ENCODE peak calls at places on chromosomes 16 and 17, in seven cellular contexts. U is PC-3, H is PC-9, G is esophagus squamous epithelium, D is A549, J is psoas muscle, R is heart right ventricle. F is an unnamed sample. For H3K9me3, the result is how much of the 10 kb centered on the place peaks cover.

GRCh38 chr16:7714775-7715174 is 382.1 kb downstream of the RBFOX1 start:
- DNase-seq in R (no peak), J (no peak), D (no peak), U (no peak), H (no peak), G (no peak), F (no peak)

GRCh38 chr16:4511441-4512082 is 27.0 kb downstream of the CDIP1 start:
- DNase-seq in H (peak), D (peak), R (peak), G (no peak), U (peak), J (no peak), F (peak)

GRCh38 chr17:7579839-7580630 is 597 bp downstream of the CD68 start:
- DNase-seq in R (no peak), G (no peak), D (no peak), U (no peak), J (no peak), H (no peak), F (no peak)

GRCh38 chr16:81752225-81752875 is 26.7 kb upstream of the PLCG2 start:
- DNase-seq in J (peak), G (peak), D (no peak), R (peak), H (peak), U (no peak), F (peak)

GRCh38 chr16:75198135-75198600 is 8.8 kb downstream of the CTRB2 start:
- DNase-seq in J (no peak), G (no peak), H (no peak), R (no peak), U (no peak), D (no peak), F (peak)

GRCh38 chr16:48622456-48623303 is 12.7 kb upstream of the N4BP1 start:
- DNase-seq in R (no peak), H (no peak), D (no peak), U (no peak), J (no peak), G (no peak), F (peak)

GRCh38 chr17:82565551-82565950 is 46.0 kb downstream of the FOXK2 start:
- DNase-seq in R (no peak), G (no peak), H (no peak), D (no peak), J (no peak), U (no peak), F (no peak)

GRCh38 chr17:36463916-36464764 is 22.3 kb upstream of the ZNHIT3 start:
- DNase-seq in R (peak), H (peak), G (no peak), U (peak), J (peak), D (peak), F (peak)

GRCh38 chr16:10180771-10181163 is 1.5 kb downstream of the GRIN2A start:
- DNase-seq in D (peak), G (no peak), H (no peak), J (no peak), R (peak), U (no peak), F (no peak)

GRCh38 chr17:46063239-46063638 is 64.2 kb downstream of the STH start:
- DNase-seq in H (no peak), D (peak), J (no peak), G (no peak), U (peak), R (no peak), F (no peak)

GRCh38 chr16:62596101-62596500 is 559.9 kb upstream of the CDH8 start:
- DNase-seq in D (no peak), J (no peak), U (no peak), G (no peak), H (no peak), R (no peak), F (no peak)

GRCh38 chr17:20073056-20073979 is 64.2 kb downstream of the SPECC1 start:
- DNase-seq in U (no peak), J (peak), G (no peak), R (peak), H (no peak), D (no peak), F (peak)

GRCh38 chr17:75832164-75832651 is 12.0 kb downstream of the UNC13D start:
- DNase-seq in H (no peak), U (peak), J (no peak), D (no peak), R (no peak), G (no peak), F (peak)

GRCh38 chr17:21286771-21287702 is 2.5 kb downstream of the MAP2K3 start:
- DNase-seq in D (peak), H (peak), J (no peak), R (no peak), U (peak), G (no peak), F (peak)

GRCh38 chr16:4702466-4702808 is 9.1 kb downstream of the NUDT16L1 start:
- DNase-seq in R (no peak), J (peak), H (no peak), U (no peak), G (no peak), D (no peak), F (no peak)

GRCh38 chr17:44829558-44830358 is at the start of gene GJC1:
- DNase-seq in H (peak), D (peak), G (no peak), R (peak), U (peak), J (peak), F (no peak)

GRCh38 chr17:52105601-52106000 is 52.9 kb downstream of the CA10 start:
- DNase-seq in H (no peak), J (no peak), D (no peak), R (no peak), U (peak), G (no peak), F (no peak)

GRCh38 chr16:56964243-56965148 is 2.7 kb downstream of the CETP start:
- DNase-seq in J (peak), G (peak), U (peak), R (peak), D (peak), H (peak), F (peak)

GRCh38 chr16:14069818-14070217 is 1.3 kb upstream of the MRTFB start:
- DNase-seq in J (no peak), G (no peak), R (no peak), U (no peak), D (no peak), H (no peak), F (no peak)

DNA sequence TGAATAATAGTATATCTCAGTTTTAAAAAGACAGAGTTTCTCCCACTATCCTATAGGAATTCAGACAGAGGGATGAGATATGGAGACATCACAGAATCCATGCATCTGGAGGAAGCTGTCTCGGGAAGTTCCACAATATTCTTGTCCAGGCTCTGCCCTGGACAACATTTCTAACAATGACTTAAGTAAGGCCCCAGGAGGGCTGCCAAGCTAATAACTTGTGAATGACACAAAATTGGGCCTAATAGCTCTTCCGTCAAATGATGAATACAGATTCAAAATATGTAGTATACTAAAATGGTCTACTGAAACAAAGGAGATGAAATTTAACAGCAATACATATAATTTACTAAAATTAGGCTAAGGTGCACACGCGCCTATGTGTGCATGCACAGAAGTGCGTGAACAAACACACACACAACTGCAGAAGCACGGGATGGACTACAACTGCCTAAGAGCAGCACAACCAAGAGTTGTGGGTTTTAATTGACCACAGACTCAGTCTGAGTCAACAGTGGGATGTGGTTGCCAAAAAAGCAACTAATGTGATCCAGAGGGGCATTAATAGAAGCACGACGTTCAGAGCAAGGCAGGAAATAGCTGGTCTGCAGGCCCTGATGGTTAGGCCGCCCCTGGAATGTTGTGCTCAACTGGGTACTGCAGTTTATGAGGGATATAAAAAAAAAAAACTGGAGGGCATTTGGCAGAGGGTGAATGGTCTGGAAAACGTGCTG is 26.3 kb upstream of the HS3ST2 start:
- DNase-seq in H (peak), U (peak), D (no peak), G (no peak), J (no peak), R (no peak), F (no peak)
- TF ChIP-seq CTCF in H (no peak), U (no peak), D (no peak), G (no peak), J (no peak), R (no peak), F (no peak)

DNA sequence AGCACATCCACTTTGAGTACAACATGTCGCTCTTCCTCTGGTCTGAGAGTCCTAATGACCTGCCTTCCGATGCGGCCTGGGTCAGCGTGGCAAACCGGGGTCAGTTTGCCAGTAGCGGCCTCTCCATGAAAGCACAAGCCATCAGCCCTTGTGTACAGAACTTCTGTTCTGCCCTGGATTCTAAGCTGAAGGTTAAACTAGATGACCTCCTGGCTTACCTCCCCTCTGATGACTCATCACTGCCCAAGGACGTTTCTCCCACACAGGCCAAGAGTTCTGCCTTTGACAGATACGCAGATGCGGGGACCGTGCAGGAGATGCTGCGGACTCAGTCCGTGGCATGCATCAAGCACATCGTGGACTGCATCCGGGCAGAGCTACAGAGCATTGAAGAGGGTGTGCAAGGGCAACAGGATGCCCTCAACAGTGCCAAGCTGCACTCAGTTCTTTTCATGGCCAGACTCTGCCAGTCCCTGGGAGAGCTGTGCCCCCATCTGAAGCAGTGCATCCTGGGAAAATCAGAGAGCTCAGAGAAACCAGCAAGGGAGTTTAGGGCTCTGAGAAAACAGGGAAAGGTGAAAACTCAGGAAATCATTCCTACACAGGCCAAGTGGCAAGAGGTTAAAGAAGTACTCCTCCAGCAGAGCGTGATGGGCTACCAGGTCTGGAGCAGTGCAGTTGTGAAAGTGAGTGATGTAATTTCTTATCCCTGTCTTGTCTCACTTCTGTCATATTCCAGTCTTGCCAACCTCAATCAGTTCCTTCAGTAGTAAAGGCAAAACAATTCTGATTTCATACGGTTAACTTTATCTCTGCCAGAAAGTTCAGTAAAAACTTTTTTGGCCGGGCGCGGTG is 8.6 kb downstream of the COG1 start:
- DNase-seq in J (no peak), U (no peak), R (peak), G (no peak), H (no peak), D (no peak), F (no peak)
- H3K9me3 ChIP-seq in J (under half), U (under half), R (under half), G (under half), H (under half), D (under half), F (under half)

GRCh38 chr17:28548417-28549130 is 3.9 kb downstream of the UNC119 start:
- DNase-seq in D (no peak), U (no peak), H (no peak), J (no peak), G (no peak), R (no peak), F (no peak)
- TF ChIP-seq CTCF in D (no peak), U (peak), H (peak), J (no peak), G (no peak), R (peak), F (no peak)

DNA sequence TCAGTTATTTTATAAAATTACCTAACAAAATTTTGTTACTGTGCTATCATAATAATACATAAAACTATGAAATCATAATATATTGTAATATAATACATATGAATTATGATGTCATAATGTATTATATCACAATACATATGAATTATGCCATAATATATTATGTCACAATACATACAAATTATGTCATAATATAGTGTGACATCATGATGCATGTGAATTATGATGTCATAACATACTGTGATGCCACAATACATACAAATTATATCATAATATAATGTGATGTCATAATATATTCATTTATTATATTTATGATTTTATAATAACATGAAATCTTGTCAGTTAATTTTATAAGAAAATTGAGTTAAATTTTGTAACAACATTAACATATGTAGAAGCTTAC is 2021.6 kb downstream of the TP53TG3F start:
- DNase-seq in J (no peak), H (no peak), G (no peak), R (no peak), D (no peak), U (no peak), F (no peak)
- H3K9me3 ChIP-seq in J (under half), H (under half), G (under half), R (half or more), D (under half), U (under half), F (under half)

GRCh38 chr16:77784441-77785356 is 3.7 kb upstream of the VAT1L start:
- DNase-seq in J (no peak), U (peak), H (no peak), G (no peak), D (no peak), R (no peak), F (no peak)
- TF ChIP-seq CTCF in J (no peak), U (peak), H (no peak), G (no peak), D (no peak), R (peak), F (no peak)

DNA sequence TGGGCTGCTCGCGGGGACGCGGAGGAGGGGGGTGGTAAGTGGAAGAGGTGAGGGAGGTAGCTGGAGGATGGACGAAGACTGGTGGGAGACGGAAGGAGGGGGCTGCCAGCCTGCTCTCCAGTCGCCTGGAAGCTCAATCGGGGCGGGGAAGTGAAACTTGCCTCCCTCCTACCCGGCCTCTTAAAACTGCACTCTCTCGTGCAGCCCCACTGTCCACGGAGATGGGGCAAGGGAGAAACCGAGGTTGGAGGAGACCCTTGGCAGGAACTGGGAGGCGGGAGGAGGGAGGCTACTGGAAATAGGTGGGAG is 1.1 kb downstream of the SOX9 start:
- DNase-seq in H (no peak), G (no peak), J (no peak), D (no peak), R (no peak), U (peak), F (no peak)
- H3K9me3 ChIP-seq in H (under half), G (under half), J (under half), D (under half), R (under half), U (under half), F (under half)

GRCh38 chr16:85785927-85786326 is 13.4 kb downstream of the EMC8 start:
- DNase-seq in H (no peak), D (no peak), R (no peak), U (no peak), J (no peak), G (no peak), F (no peak)
- TF ChIP-seq CTCF in H (no peak), D (no peak), R (no peak), U (no peak), J (no peak), G (no peak), F (no peak)

DNA sequence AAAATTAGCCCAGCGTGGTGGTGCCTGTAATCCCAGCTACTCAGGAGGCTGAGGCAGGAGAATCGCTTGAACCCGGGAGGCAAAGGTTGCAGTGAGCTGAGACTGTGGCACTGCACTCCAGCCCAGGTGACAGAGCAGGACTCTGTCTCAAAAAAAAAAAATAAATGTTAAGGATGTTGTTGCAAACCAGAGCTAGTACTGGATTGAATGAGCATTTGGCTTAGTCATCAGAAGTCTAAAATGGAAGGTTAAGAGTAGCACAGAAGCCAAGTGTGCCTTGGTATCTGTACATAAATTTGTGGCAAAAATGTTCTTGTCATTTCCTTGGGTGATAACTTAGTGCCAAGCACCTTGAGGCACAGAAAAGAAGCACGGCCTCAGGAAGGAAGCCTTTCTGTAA is 50.6 kb upstream of the MED9 start:
- DNase-seq in R (no peak), D (no peak), U (no peak), H (no peak), J (no peak), G (no peak), F (no peak)
- H3K9me3 ChIP-seq in R (under half), D (under half), U (under half), H (under half), J (under half), G (under half), F (under half)

GRCh38 chr17:77271421-77271820 is 130.7 kb downstream of the SEC14L1 start:
- DNase-seq in U (no peak), G (no peak), R (no peak), D (no peak), H (no peak), J (no peak), F (no peak)

GRCh38 chr17:77266213-77266612 is 125.4 kb downstream of the SEC14L1 start:
- DNase-seq in U (no peak), R (no peak), G (no peak), J (no peak), H (no peak), D (no peak), F (no peak)

GRCh38 chr17:77269696-77270681 is 129.2 kb downstream of the SEC14L1 start:
- DNase-seq in G (no peak), D (no peak), R (no peak), J (peak), U (peak), H (peak), F (no peak)

GRCh38 chr17:77264617-77265230 is 124.0 kb downstream of the SEC14L1 start:
- DNase-seq in G (no peak), D (no peak), H (no peak), U (no peak), R (no peak), J (no peak), F (no peak)

GRCh38 chr17:77266891-77267341 is 126.1 kb downstream of the SEC14L1 start:
- DNase-seq in D (no peak), R (no peak), U (no peak), J (no peak), H (no peak), G (no peak), F (no peak)
- TF ChIP-seq CTCF in D (peak), R (no peak), U (peak), J (no peak), H (no peak), G (no peak), F (no peak)